ENCODE peak calls at places on chromosomes 13 and 19, in four cellular contexts. One of them, this sample, is unnamed.

GRCh38 chr19:46142294-46142693 is 5.7 kb upstream of the IGFL2 start:
- DNase-seq in thyroid gland: no peak
- DNase-seq in H54: no peak
- DNase-seq in esophagus squamous epithelium: no peak
- DNase-seq in this sample: no peak

GRCh38 chr13:65914707-65915106 is 1315.4 kb downstream of the PCDH9 start:
- DNase-seq in thyroid gland: no peak
- DNase-seq in H54: no peak
- DNase-seq in esophagus squamous epithelium: no peak
- DNase-seq in this sample: no peak

GRCh38 chr13:30870916-30871712 is 35.0 kb upstream of the MEDAG start:
- DNase-seq in thyroid gland: no peak
- DNase-seq in H54: no peak
- DNase-seq in esophagus squamous epithelium: no peak
- DNase-seq in this sample: no peak

GRCh38 chr19:5447700-5448311 is 7.4 kb upstream of the ZNRF4 start:
- DNase-seq in thyroid gland: no peak
- DNase-seq in H54: no peak
- DNase-seq in esophagus squamous epithelium: no peak
- DNase-seq in this sample: no peak

GRCh38 chr13:40344270-40345148 is 321.9 kb downstream of the FOXO1 start:
- DNase-seq in thyroid gland: no peak
- DNase-seq in H54: no peak
- DNase-seq in esophagus squamous epithelium: no peak
- DNase-seq in this sample: no peak

GRCh38 chr13:56189978-56190377 is 950.7 kb upstream of the PRR20A start:
- DNase-seq in thyroid gland: no peak
- DNase-seq in H54: no peak
- DNase-seq in esophagus squamous epithelium: no peak
- DNase-seq in this sample: no peak

GRCh38 chr19:33394723-33395560 is 21.4 kb downstream of the CEBPG start:
- DNase-seq in thyroid gland: no peak
- DNase-seq in H54: peak
- DNase-seq in esophagus squamous epithelium: no peak
- DNase-seq in this sample: no peak

GRCh38 chr19:17868669-17869068 is 3.1 kb upstream of the SLC5A5 start:
- DNase-seq in thyroid gland: no peak
- DNase-seq in H54: no peak
- DNase-seq in esophagus squamous epithelium: no peak
- DNase-seq in this sample: no peak

GRCh38 chr13:63041640-63042414 is 1626.2 kb upstream of the PCDH20 start:
- DNase-seq in thyroid gland: no peak
- DNase-seq in H54: no peak
- DNase-seq in esophagus squamous epithelium: no peak
- DNase-seq in this sample: no peak

GRCh38 chr13:113077566-113077952 is 28.0 kb upstream of the F7 start:
- DNase-seq in thyroid gland: no peak
- DNase-seq in H54: no peak
- DNase-seq in esophagus squamous epithelium: no peak
- DNase-seq in this sample: no peak

GRCh38 chr13:59121507-59121906 is 1042.2 kb downstream of the DIAPH3 start:
- DNase-seq in thyroid gland: no peak
- DNase-seq in H54: no peak
- DNase-seq in esophagus squamous epithelium: no peak
- DNase-seq in this sample: no peak

GRCh38 chr19:1509589-1510441 is 3.0 kb downstream of the ADAMTSL5 start:
- DNase-seq in thyroid gland: no peak
- DNase-seq in H54: no peak
- DNase-seq in esophagus squamous epithelium: no peak
- DNase-seq in this sample: no peak